ENCODE peak calls at places on chromosome 11, in six cellular contexts. T, L, P, Z, W and I are unnamed samples.

GRCh38 chr11:65454696-65455456 is 32.3 kb downstream of the NEAT1 start:
- DNase-seq in P (peak), W (peak), L (peak), T (peak), Z (peak), I (peak)

GRCh38 chr11:74371269-74372039 is 26.8 kb downstream of the PGM2L1 start:
- DNase-seq in L (peak), T (no peak), P (no peak), W (no peak), Z (no peak), I (no peak)

GRCh38 chr11:12249590-12250260 is 127.6 kb upstream of the PARVA start:
- DNase-seq in T (no peak), L (peak), P (no peak), Z (no peak), W (no peak), I (no peak)

GRCh38 chr11:1628506-1629325 is 859 bp upstream of the KRTAP5-5 start:
- DNase-seq in T (peak), P (peak), Z (peak), W (peak), L (peak), I (peak)

GRCh38 chr11:118953265-118953664 is 2.8 kb upstream of the UPK2 start:
- DNase-seq in L (peak), P (peak), Z (no peak), W (peak), T (peak), I (no peak)

GRCh38 chr11:72904016-72904415 is 89.8 kb downstream of the ATG16L2 start:
- DNase-seq in T (no peak), Z (no peak), W (no peak), P (no peak), L (no peak), I (no peak)

GRCh38 chr11:122007611-122008071 is 108.4 kb downstream of the BLID start:
- DNase-seq in P (no peak), T (no peak), Z (no peak), L (peak), W (no peak), I (no peak)

GRCh38 chr11:69301491-69302401 is 7.8 kb downstream of the MYEOV start:
- DNase-seq in L (peak), T (no peak), Z (no peak), W (peak), P (no peak), I (no peak)

GRCh38 chr11:8032576-8033311 is 45.6 kb downstream of the EIF3F start:
- DNase-seq in P (no peak), Z (no peak), L (no peak), T (no peak), W (no peak), I (no peak)